ENCODE peak calls at places on chromosomes 3 and 15, in four cellular contexts. One of them, this sample, is unnamed.

GRCh38 chr3:108178676-108179075 is 43.5 kb downstream of the IFT57 start:
- DNase-seq in heart right ventricle: no peak
- DNase-seq in GM23338: no peak
- DNase-seq in AG04450: no peak
- DNase-seq in this sample: no peak

GRCh38 chr3:46664188-46664970 is 29.1 kb downstream of the ALS2CL start:
- DNase-seq in heart right ventricle: no peak
- DNase-seq in GM23338: no peak
- DNase-seq in AG04450: no peak
- DNase-seq in this sample: no peak

GRCh38 chr3:134419966-134420321 is 45.7 kb upstream of the AMOTL2 start:
- DNase-seq in heart right ventricle: no peak
- DNase-seq in GM23338: no peak
- DNase-seq in AG04450: no peak
- DNase-seq in this sample: no peak

GRCh38 chr15:90708516-90708915 is 8.6 kb upstream of the BLM start:
- DNase-seq in heart right ventricle: no peak
- DNase-seq in GM23338: no peak
- DNase-seq in AG04450: no peak
- DNase-seq in this sample: no peak

GRCh38 chr3:71055602-71056001 is 527.9 kb downstream of the FOXP1 start:
- DNase-seq in heart right ventricle: no peak
- DNase-seq in GM23338: no peak
- DNase-seq in AG04450: no peak
- DNase-seq in this sample: no peak

GRCh38 chr15:87144775-87145174 is 1065.1 kb downstream of the AGBL1 start:
- DNase-seq in heart right ventricle: no peak
- DNase-seq in GM23338: no peak
- DNase-seq in AG04450: peak
- DNase-seq in this sample: no peak

GRCh38 chr3:184946922-184947321 is 135.0 kb downstream of the VPS8 start:
- DNase-seq in heart right ventricle: no peak
- DNase-seq in GM23338: no peak
- DNase-seq in AG04450: no peak
- DNase-seq in this sample: no peak

GRCh38 chr3:149000207-149000745 is 8.9 kb downstream of the GYG1 start:
- DNase-seq in heart right ventricle: no peak
- DNase-seq in GM23338: no peak
- DNase-seq in AG04450: no peak
- DNase-seq in this sample: no peak

GRCh38 chr3:125166581-125166980 is 46.0 kb downstream of the SLC12A8 start:
- DNase-seq in heart right ventricle: no peak
- DNase-seq in GM23338: no peak
- DNase-seq in AG04450: no peak
- DNase-seq in this sample: no peak

GRCh38 chr3:9780451-9780797 is 10.7 kb upstream of the CAMK1 start:
- DNase-seq in heart right ventricle: no peak
- DNase-seq in GM23338: no peak
- DNase-seq in AG04450: no peak
- DNase-seq in this sample: no peak

GRCh38 chr15:66778716-66779115 is 76.7 kb downstream of the SMAD6 start:
- DNase-seq in heart right ventricle: no peak
- DNase-seq in GM23338: no peak
- DNase-seq in AG04450: no peak
- DNase-seq in this sample: no peak

GRCh38 chr3:42605550-42606173 is 5.2 kb downstream of the NKTR start:
- DNase-seq in heart right ventricle: no peak
- DNase-seq in GM23338: no peak
- DNase-seq in AG04450: no peak
- DNase-seq in this sample: no peak

GRCh38 chr3:128439226-128439625 is 27.5 kb downstream of the DNAJB8 start:
- DNase-seq in heart right ventricle: no peak
- DNase-seq in GM23338: no peak
- DNase-seq in AG04450: no peak
- DNase-seq in this sample: no peak

GRCh38 chr3:125042725-125043406 is 12.9 kb downstream of the HEG1 start:
- DNase-seq in heart right ventricle: peak
- DNase-seq in GM23338: no peak
- DNase-seq in AG04450: no peak
- DNase-seq in this sample: peak

GRCh38 chr15:89367485-89368451 is 33.1 kb upstream of the POLG start:
- DNase-seq in heart right ventricle: no peak
- DNase-seq in GM23338: peak
- DNase-seq in AG04450: no peak
- DNase-seq in this sample: no peak

GRCh38 chr3:34571714-34572113 is 773.3 kb downstream of the PDCD6IP start:
- DNase-seq in heart right ventricle: no peak
- DNase-seq in GM23338: no peak
- DNase-seq in AG04450: no peak
- DNase-seq in this sample: no peak

GRCh38 chr3:128503751-128504532 is 10.9 kb upstream of the GATA2 start:
- DNase-seq in heart right ventricle: no peak
- DNase-seq in GM23338: no peak
- DNase-seq in AG04450: no peak
- DNase-seq in this sample: peak

GRCh38 chr3:48135773-48136495 is 52.3 kb downstream of the CDC25A start:
- DNase-seq in heart right ventricle: no peak
- DNase-seq in GM23338: no peak
- DNase-seq in AG04450: no peak
- DNase-seq in this sample: no peak

GRCh38 chr15:101386967-101387366 is 91.9 kb upstream of the SNRPA1 start:
- DNase-seq in heart right ventricle: no peak
- DNase-seq in GM23338: no peak
- DNase-seq in AG04450: no peak
- DNase-seq in this sample: no peak

GRCh38 chr3:113626513-113627371 is 69.7 kb downstream of the USF3 start:
- DNase-seq in heart right ventricle: peak
- DNase-seq in GM23338: peak
- DNase-seq in AG04450: peak
- DNase-seq in this sample: no peak

GRCh38 chr3:157238527-157238926 is 78.6 kb upstream of the CCNL1 start:
- DNase-seq in heart right ventricle: no peak
- DNase-seq in GM23338: no peak
- DNase-seq in AG04450: no peak
- DNase-seq in this sample: no peak

GRCh38 chr3:80285370-80285769 is 517.6 kb upstream of the ROBO1 start:
- DNase-seq in heart right ventricle: no peak
- DNase-seq in GM23338: peak
- DNase-seq in AG04450: no peak
- DNase-seq in this sample: no peak

GRCh38 chr15:66071621-66072295 is 181.8 kb downstream of the MEGF11 start:
- DNase-seq in heart right ventricle: no peak
- DNase-seq in GM23338: no peak
- DNase-seq in AG04450: no peak
- DNase-seq in this sample: no peak

GRCh38 chr3:134677196-134677986 is 26.6 kb upstream of the KY start:
- DNase-seq in heart right ventricle: no peak
- DNase-seq in GM23338: peak
- DNase-seq in AG04450: no peak
- DNase-seq in this sample: no peak

GRCh38 chr3:137165117-137165806 is 207.5 kb downstream of the IL20RB start:
- DNase-seq in heart right ventricle: no peak
- DNase-seq in GM23338: no peak
- DNase-seq in AG04450: no peak
- DNase-seq in this sample: no peak

GRCh38 chr3:12891391-12891984 is 50.1 kb upstream of the RPL32 start:
- DNase-seq in heart right ventricle: no peak
- DNase-seq in GM23338: no peak
- DNase-seq in AG04450: no peak
- DNase-seq in this sample: no peak

GRCh38 chr3:111904376-111905241 is 45.5 kb downstream of the PHLDB2 start:
- DNase-seq in heart right ventricle: no peak
- DNase-seq in GM23338: no peak
- DNase-seq in AG04450: peak
- DNase-seq in this sample: no peak

GRCh38 chr3:127455541-127456450 is 134.7 kb downstream of the TPRA1 start:
- DNase-seq in heart right ventricle: peak
- DNase-seq in GM23338: peak
- DNase-seq in AG04450: no peak
- DNase-seq in this sample: no peak

GRCh38 chr3:143897558-143898305 is 49.5 kb upstream of the SLC9A9 start:
- DNase-seq in heart right ventricle: no peak
- DNase-seq in GM23338: peak
- DNase-seq in AG04450: no peak
- DNase-seq in this sample: no peak

GRCh38 chr3:38782148-38782547 is 33.9 kb downstream of the SCN10A start:
- DNase-seq in heart right ventricle: no peak
- DNase-seq in GM23338: no peak
- DNase-seq in AG04450: no peak
- DNase-seq in this sample: no peak

GRCh38 chr15:71153823-71154524 is 38.7 kb downstream of the THSD4 start:
- DNase-seq in heart right ventricle: no peak
- DNase-seq in GM23338: no peak
- DNase-seq in AG04450: no peak
- DNase-seq in this sample: no peak

GRCh38 chr3:5190147-5190791 is 2.8 kb downstream of the EDEM1 start:
- DNase-seq in heart right ventricle: no peak
- DNase-seq in GM23338: no peak
- DNase-seq in AG04450: no peak
- DNase-seq in this sample: no peak

GRCh38 chr15:78071378-78071777 is 6.1 kb downstream of the TBC1D2B start:
- DNase-seq in heart right ventricle: no peak
- DNase-seq in GM23338: no peak
- DNase-seq in AG04450: no peak
- DNase-seq in this sample: no peak

GRCh38 chr15:78073026-78073425 is 4.5 kb downstream of the TBC1D2B start:
- DNase-seq in heart right ventricle: no peak
- DNase-seq in GM23338: no peak
- DNase-seq in AG04450: no peak
- DNase-seq in this sample: no peak

GRCh38 chr15:78070049-78070698 is 7.3 kb downstream of the TBC1D2B start:
- DNase-seq in heart right ventricle: no peak
- DNase-seq in GM23338: no peak
- DNase-seq in AG04450: no peak
- DNase-seq in this sample: no peak

GRCh38 chr15:78069630-78070029 is 7.9 kb downstream of the TBC1D2B start:
- DNase-seq in heart right ventricle: no peak
- DNase-seq in GM23338: no peak
- DNase-seq in AG04450: no peak
- DNase-seq in this sample: no peak

GRCh38 chr15:78072080-78072892 is 5.2 kb downstream of the TBC1D2B start:
- DNase-seq in heart right ventricle: no peak
- DNase-seq in GM23338: no peak
- DNase-seq in AG04450: no peak
- DNase-seq in this sample: no peak
- H3K27ac ChIP-seq in heart right ventricle: peak
- H3K27ac ChIP-seq in GM23338: peak
- H3K27ac ChIP-seq in AG04450: no peak
- H3K27ac ChIP-seq in this sample: peak

GRCh38 chr3:109356442-109357155 is 19.3 kb upstream of the DPPA4 start:
- DNase-seq in heart right ventricle: no peak
- DNase-seq in GM23338: peak
- DNase-seq in AG04450: no peak
- DNase-seq in this sample: no peak
- H3K4me3 ChIP-seq in heart right ventricle: no peak
- H3K4me3 ChIP-seq in GM23338: peak
- H3K4me3 ChIP-seq in AG04450: no peak
- H3K4me3 ChIP-seq in this sample: no peak

GRCh38 chr15:50358805-50359204 is 3.8 kb upstream of the GABPB1 start:
- DNase-seq in heart right ventricle: no peak
- DNase-seq in GM23338: peak
- DNase-seq in AG04450: no peak
- DNase-seq in this sample: no peak
- TF ChIP-seq CTCF in heart right ventricle: peak
- TF ChIP-seq CTCF in GM23338: peak
- TF ChIP-seq CTCF in AG04450: peak
- TF ChIP-seq CTCF in this sample: no peak

GRCh38 chr15:64740361-64741170 is 34.8 kb downstream of the RBPMS2 start:
- DNase-seq in heart right ventricle: peak
- DNase-seq in GM23338: no peak
- DNase-seq in AG04450: no peak
- DNase-seq in this sample: no peak
- H3K27ac ChIP-seq in heart right ventricle: peak
- H3K27ac ChIP-seq in GM23338: peak
- H3K27ac ChIP-seq in AG04450: no peak
- H3K27ac ChIP-seq in this sample: no peak

GRCh38 chr3:171838218-171838720 is 4.9 kb upstream of the TMEM212 start:
- DNase-seq in heart right ventricle: peak
- DNase-seq in GM23338: peak
- DNase-seq in AG04450: no peak
- DNase-seq in this sample: no peak
- H3K4me3 ChIP-seq in heart right ventricle: no peak
- H3K4me3 ChIP-seq in GM23338: no peak
- H3K4me3 ChIP-seq in AG04450: peak
- H3K4me3 ChIP-seq in this sample: peak

GRCh38 chr3:195085356-195086130 is 185.4 kb downstream of the XXYLT1 start:
- DNase-seq in heart right ventricle: no peak
- DNase-seq in GM23338: no peak
- DNase-seq in AG04450: no peak
- DNase-seq in this sample: no peak
- TF ChIP-seq CTCF in heart right ventricle: no peak
- TF ChIP-seq CTCF in GM23338: no peak
- TF ChIP-seq CTCF in AG04450: no peak
- TF ChIP-seq CTCF in this sample: no peak

GRCh38 chr15:55652909-55653495 is 64.9 kb upstream of the PYGO1 start:
- DNase-seq in heart right ventricle: no peak
- DNase-seq in GM23338: peak
- DNase-seq in AG04450: no peak
- DNase-seq in this sample: no peak

GRCh38 chr15:55649058-55649423 is 60.9 kb upstream of the PYGO1 start:
- DNase-seq in heart right ventricle: no peak
- DNase-seq in GM23338: no peak
- DNase-seq in AG04450: peak
- DNase-seq in this sample: no peak

GRCh38 chr15:55654541-55654940 is 66.4 kb upstream of the PYGO1 start:
- DNase-seq in heart right ventricle: no peak
- DNase-seq in GM23338: no peak
- DNase-seq in AG04450: peak
- DNase-seq in this sample: no peak

GRCh38 chr15:55652363-55652762 is 64.2 kb upstream of the PYGO1 start:
- DNase-seq in heart right ventricle: no peak
- DNase-seq in GM23338: peak
- DNase-seq in AG04450: no peak
- DNase-seq in this sample: no peak
- H3K27ac ChIP-seq in heart right ventricle: no peak
- H3K27ac ChIP-seq in GM23338: no peak
- H3K27ac ChIP-seq in AG04450: no peak
- H3K27ac ChIP-seq in this sample: no peak

DNA sequence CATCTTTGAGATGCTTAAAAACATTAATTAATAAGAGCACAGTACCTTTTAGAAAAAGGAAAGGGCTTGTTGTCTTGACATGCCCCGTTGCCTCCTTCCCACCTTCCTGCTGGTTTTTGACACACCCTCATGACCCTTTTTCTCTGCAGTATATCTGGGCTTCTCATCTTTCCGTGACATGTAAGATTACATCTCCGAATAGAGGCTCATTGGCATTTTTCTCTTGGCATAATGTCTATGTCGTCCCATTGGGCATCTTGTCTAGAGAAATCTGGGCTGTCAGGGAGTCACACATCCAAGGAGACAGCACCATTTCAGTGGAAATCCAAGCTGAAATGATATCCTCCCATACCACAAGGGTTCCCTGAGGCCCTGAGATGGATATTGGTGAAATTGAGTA is 64.1 kb downstream of the LRTM1 start:
- DNase-seq in heart right ventricle: no peak
- DNase-seq in GM23338: no peak
- DNase-seq in AG04450: no peak
- DNase-seq in this sample: no peak
- H3K4me3 ChIP-seq in heart right ventricle: no peak
- H3K4me3 ChIP-seq in GM23338: no peak
- H3K4me3 ChIP-seq in AG04450: no peak
- H3K4me3 ChIP-seq in this sample: no peak